ENCODE peak calls at places on chromosomes 11 and 22, in seven cellular contexts. One of them, this sample, is unnamed.

GRCh38 chr11:105903113-105903512 is 118.9 kb downstream of the MSANTD4 start:
- DNase-seq in cardiac fibroblast: no peak
- DNase-seq in nucleus accumbens: no peak
- DNase-seq in KBM-7: no peak
- DNase-seq in fibroblast of lung: peak
- DNase-seq in HuH-7.5: no peak
- DNase-seq in GM19239: no peak
- DNase-seq in this sample: no peak

GRCh38 chr11:133821776-133822175 is 23.5 kb downstream of the SPATA19 start:
- DNase-seq in fibroblast of lung: peak
- DNase-seq in KBM-7: peak
- DNase-seq in HuH-7.5: no peak
- DNase-seq in nucleus accumbens: no peak
- DNase-seq in cardiac fibroblast: peak
- DNase-seq in GM19239: peak
- DNase-seq in this sample: no peak

GRCh38 chr22:26835929-26836528 is 178.6 kb downstream of the MIAT start:
- DNase-seq in HuH-7.5: peak
- DNase-seq in cardiac fibroblast: peak
- DNase-seq in KBM-7: peak
- DNase-seq in nucleus accumbens: no peak
- DNase-seq in fibroblast of lung: peak
- DNase-seq in GM19239: peak
- DNase-seq in this sample: peak

GRCh38 chr22:46220921-46221320 is 29.2 kb downstream of the CDPF1 start:
- DNase-seq in fibroblast of lung: no peak
- DNase-seq in HuH-7.5: no peak
- DNase-seq in nucleus accumbens: no peak
- DNase-seq in KBM-7: no peak
- DNase-seq in cardiac fibroblast: peak
- DNase-seq in GM19239: no peak
- DNase-seq in this sample: no peak

GRCh38 chr11:76823481-76824028 is 37.2 kb upstream of the ACER3 start:
- DNase-seq in KBM-7: peak
- DNase-seq in GM19239: no peak
- DNase-seq in fibroblast of lung: no peak
- DNase-seq in HuH-7.5: no peak
- DNase-seq in nucleus accumbens: no peak
- DNase-seq in cardiac fibroblast: peak
- DNase-seq in this sample: peak

GRCh38 chr11:46183819-46184218 is 62.6 kb upstream of the PHF21A start:
- DNase-seq in cardiac fibroblast: peak
- DNase-seq in fibroblast of lung: peak
- DNase-seq in KBM-7: no peak
- DNase-seq in GM19239: no peak
- DNase-seq in nucleus accumbens: no peak
- DNase-seq in HuH-7.5: no peak
- DNase-seq in this sample: peak

GRCh38 chr11:57566564-57567209 is 785 bp downstream of the UBE2L6 start:
- DNase-seq in KBM-7: no peak
- DNase-seq in HuH-7.5: no peak
- DNase-seq in cardiac fibroblast: peak
- DNase-seq in GM19239: no peak
- DNase-seq in fibroblast of lung: peak
- DNase-seq in nucleus accumbens: no peak
- DNase-seq in this sample: no peak

GRCh38 chr11:129846508-129847335 is 31.1 kb downstream of the TMEM45B start:
- DNase-seq in nucleus accumbens: no peak
- DNase-seq in GM19239: no peak
- DNase-seq in cardiac fibroblast: peak
- DNase-seq in fibroblast of lung: peak
- DNase-seq in HuH-7.5: no peak
- DNase-seq in KBM-7: peak
- DNase-seq in this sample: peak

GRCh38 chr22:24435861-24436351 is 8.5 kb downstream of the ADORA2A start:
- DNase-seq in nucleus accumbens: no peak
- DNase-seq in HuH-7.5: no peak
- DNase-seq in GM19239: no peak
- DNase-seq in KBM-7: no peak
- DNase-seq in cardiac fibroblast: peak
- DNase-seq in fibroblast of lung: no peak
- DNase-seq in this sample: no peak

GRCh38 chr11:27392715-27393114 is 29.7 kb upstream of the CCDC34 start:
- DNase-seq in KBM-7: no peak
- DNase-seq in HuH-7.5: no peak
- DNase-seq in GM19239: no peak
- DNase-seq in nucleus accumbens: no peak
- DNase-seq in fibroblast of lung: peak
- DNase-seq in cardiac fibroblast: peak
- DNase-seq in this sample: peak

GRCh38 chr22:10780281-10780680 is 4747.7 kb upstream of the OR11H1 start:
- DNase-seq in HuH-7.5: no peak
- DNase-seq in cardiac fibroblast: no peak
- DNase-seq in GM19239: no peak
- DNase-seq in fibroblast of lung: no peak
- DNase-seq in KBM-7: no peak
- DNase-seq in nucleus accumbens: no peak
- DNase-seq in this sample: no peak

GRCh38 chr11:94030059-94030458 is 8.9 kb downstream of the HEPHL1 start:
- DNase-seq in fibroblast of lung: no peak
- DNase-seq in GM19239: no peak
- DNase-seq in KBM-7: no peak
- DNase-seq in cardiac fibroblast: no peak
- DNase-seq in nucleus accumbens: no peak
- DNase-seq in HuH-7.5: no peak
- DNase-seq in this sample: no peak

GRCh38 chr11:60801194-60801593 is 16.1 kb downstream of the MS4A10 start:
- DNase-seq in HuH-7.5: no peak
- DNase-seq in fibroblast of lung: no peak
- DNase-seq in GM19239: no peak
- DNase-seq in KBM-7: no peak
- DNase-seq in cardiac fibroblast: no peak
- DNase-seq in nucleus accumbens: no peak
- DNase-seq in this sample: no peak

GRCh38 chr22:27207907-27208306 is 550.5 kb downstream of the MIAT start:
- DNase-seq in fibroblast of lung: no peak
- DNase-seq in KBM-7: no peak
- DNase-seq in cardiac fibroblast: peak
- DNase-seq in HuH-7.5: no peak
- DNase-seq in GM19239: no peak
- DNase-seq in nucleus accumbens: no peak
- DNase-seq in this sample: peak

GRCh38 chr11:96264364-96264763 is 78.6 kb downstream of the MAML2 start:
- DNase-seq in nucleus accumbens: no peak
- DNase-seq in KBM-7: no peak
- DNase-seq in fibroblast of lung: no peak
- DNase-seq in HuH-7.5: no peak
- DNase-seq in GM19239: no peak
- DNase-seq in cardiac fibroblast: no peak
- DNase-seq in this sample: peak

GRCh38 chr11:35879361-35879760 is 64.5 kb upstream of the LDLRAD3 start:
- DNase-seq in KBM-7: no peak
- DNase-seq in cardiac fibroblast: no peak
- DNase-seq in GM19239: no peak
- DNase-seq in HuH-7.5: no peak
- DNase-seq in fibroblast of lung: no peak
- DNase-seq in nucleus accumbens: no peak
- DNase-seq in this sample: no peak

GRCh38 chr11:72230764-72231365 is 6.3 kb downstream of the INPPL1 start:
- DNase-seq in KBM-7: no peak
- DNase-seq in nucleus accumbens: no peak
- DNase-seq in GM19239: no peak
- DNase-seq in HuH-7.5: no peak
- DNase-seq in fibroblast of lung: no peak
- DNase-seq in cardiac fibroblast: no peak
- DNase-seq in this sample: no peak

GRCh38 chr11:78690588-78690987 is 115.9 kb upstream of the NARS2 start:
- DNase-seq in KBM-7: no peak
- DNase-seq in nucleus accumbens: no peak
- DNase-seq in GM19239: no peak
- DNase-seq in cardiac fibroblast: peak
- DNase-seq in HuH-7.5: no peak
- DNase-seq in fibroblast of lung: peak
- DNase-seq in this sample: no peak

GRCh38 chr11:10450451-10451398 is 4.3 kb upstream of the AMPD3 start:
- DNase-seq in cardiac fibroblast: no peak
- DNase-seq in KBM-7: peak
- DNase-seq in HuH-7.5: peak
- DNase-seq in nucleus accumbens: peak
- DNase-seq in fibroblast of lung: peak
- DNase-seq in GM19239: peak
- DNase-seq in this sample: peak

GRCh38 chr11:56331861-56332491 is 13.9 kb upstream of the OR8K1 start:
- DNase-seq in cardiac fibroblast: no peak
- DNase-seq in KBM-7: no peak
- DNase-seq in HuH-7.5: no peak
- DNase-seq in GM19239: no peak
- DNase-seq in nucleus accumbens: no peak
- DNase-seq in fibroblast of lung: no peak
- DNase-seq in this sample: no peak

GRCh38 chr22:40397436-40397835 is 27.0 kb downstream of the SGSM3 start:
- DNase-seq in GM19239: no peak
- DNase-seq in KBM-7: no peak
- DNase-seq in cardiac fibroblast: peak
- DNase-seq in nucleus accumbens: no peak
- DNase-seq in HuH-7.5: no peak
- DNase-seq in fibroblast of lung: no peak
- DNase-seq in this sample: peak

GRCh38 chr11:60756307-60757032 is at the start of gene MS4A15:
- DNase-seq in fibroblast of lung: no peak
- DNase-seq in GM19239: no peak
- DNase-seq in cardiac fibroblast: peak
- DNase-seq in nucleus accumbens: no peak
- DNase-seq in HuH-7.5: peak
- DNase-seq in KBM-7: peak
- DNase-seq in this sample: no peak

GRCh38 chr11:113896156-113896879 is 8.3 kb upstream of the HTR3B start:
- DNase-seq in fibroblast of lung: peak
- DNase-seq in cardiac fibroblast: peak
- DNase-seq in nucleus accumbens: no peak
- DNase-seq in HuH-7.5: no peak
- DNase-seq in GM19239: no peak
- DNase-seq in KBM-7: peak
- DNase-seq in this sample: peak

GRCh38 chr11:128210148-128210940 is 377.0 kb downstream of the ETS1 start:
- DNase-seq in fibroblast of lung: peak
- DNase-seq in GM19239: no peak
- DNase-seq in KBM-7: no peak
- DNase-seq in cardiac fibroblast: peak
- DNase-seq in nucleus accumbens: no peak
- DNase-seq in HuH-7.5: no peak
- DNase-seq in this sample: peak

GRCh38 chr22:37472418-37473006 is 13.7 kb downstream of the MFNG start:
- DNase-seq in HuH-7.5: peak
- DNase-seq in fibroblast of lung: peak
- DNase-seq in cardiac fibroblast: peak
- DNase-seq in GM19239: peak
- DNase-seq in nucleus accumbens: no peak
- DNase-seq in KBM-7: peak
- DNase-seq in this sample: peak

GRCh38 chr11:37544491-37544890 is 946.5 kb upstream of the RAG2 start:
- DNase-seq in fibroblast of lung: no peak
- DNase-seq in HuH-7.5: no peak
- DNase-seq in GM19239: no peak
- DNase-seq in cardiac fibroblast: no peak
- DNase-seq in nucleus accumbens: no peak
- DNase-seq in KBM-7: no peak
- DNase-seq in this sample: no peak

GRCh38 chr11:1499261-1499890 is 12.8 kb upstream of the MOB2 start:
- DNase-seq in KBM-7: no peak
- DNase-seq in nucleus accumbens: no peak
- DNase-seq in fibroblast of lung: no peak
- DNase-seq in GM19239: no peak
- DNase-seq in HuH-7.5: no peak
- DNase-seq in cardiac fibroblast: no peak
- DNase-seq in this sample: no peak

GRCh38 chr22:30906946-30907345 is 61.6 kb downstream of the MORC2 start:
- DNase-seq in KBM-7: no peak
- DNase-seq in fibroblast of lung: no peak
- DNase-seq in cardiac fibroblast: no peak
- DNase-seq in HuH-7.5: no peak
- DNase-seq in nucleus accumbens: no peak
- DNase-seq in GM19239: no peak
- DNase-seq in this sample: no peak

GRCh38 chr11:17846852-17847453 is 112.4 kb downstream of the KCNC1 start:
- DNase-seq in cardiac fibroblast: peak
- DNase-seq in nucleus accumbens: no peak
- DNase-seq in KBM-7: no peak
- DNase-seq in GM19239: no peak
- DNase-seq in HuH-7.5: no peak
- DNase-seq in fibroblast of lung: peak
- DNase-seq in this sample: no peak

GRCh38 chr11:123434262-123434661 is 4.2 kb downstream of the GRAMD1B start:
- DNase-seq in fibroblast of lung: no peak
- DNase-seq in HuH-7.5: no peak
- DNase-seq in cardiac fibroblast: peak
- DNase-seq in KBM-7: peak
- DNase-seq in GM19239: no peak
- DNase-seq in nucleus accumbens: no peak
- DNase-seq in this sample: no peak

GRCh38 chr11:71406681-71407080 is 41.5 kb downstream of the DHCR7 start:
- DNase-seq in nucleus accumbens: no peak
- DNase-seq in HuH-7.5: no peak
- DNase-seq in GM19239: no peak
- DNase-seq in fibroblast of lung: no peak
- DNase-seq in KBM-7: peak
- DNase-seq in cardiac fibroblast: no peak
- DNase-seq in this sample: no peak

GRCh38 chr11:12961615-12962014 is 47.5 kb upstream of the RASSF10 start:
- DNase-seq in fibroblast of lung: peak
- DNase-seq in HuH-7.5: no peak
- DNase-seq in nucleus accumbens: no peak
- DNase-seq in cardiac fibroblast: peak
- DNase-seq in GM19239: no peak
- DNase-seq in KBM-7: no peak
- DNase-seq in this sample: no peak

GRCh38 chr22:22802346-22802970 is 85.2 kb upstream of the IGLL5 start:
- DNase-seq in nucleus accumbens: no peak
- DNase-seq in KBM-7: peak
- DNase-seq in cardiac fibroblast: peak
- DNase-seq in fibroblast of lung: no peak
- DNase-seq in HuH-7.5: no peak
- DNase-seq in GM19239: peak
- DNase-seq in this sample: no peak

GRCh38 chr22:24049211-24049610 is 38.1 kb downstream of the CABIN1 start:
- DNase-seq in GM19239: no peak
- DNase-seq in HuH-7.5: no peak
- DNase-seq in cardiac fibroblast: no peak
- DNase-seq in nucleus accumbens: no peak
- DNase-seq in fibroblast of lung: no peak
- DNase-seq in KBM-7: no peak
- DNase-seq in this sample: no peak

GRCh38 chr11:108115495-108116140 is 5.7 kb upstream of the ACAT1 start:
- DNase-seq in GM19239: no peak
- DNase-seq in KBM-7: no peak
- DNase-seq in HuH-7.5: no peak
- DNase-seq in cardiac fibroblast: peak
- DNase-seq in fibroblast of lung: peak
- DNase-seq in nucleus accumbens: peak
- DNase-seq in this sample: peak

GRCh38 chr11:125289419-125290088 is 125.0 kb downstream of the PKNOX2 start:
- DNase-seq in HuH-7.5: no peak
- DNase-seq in GM19239: no peak
- DNase-seq in KBM-7: no peak
- DNase-seq in fibroblast of lung: no peak
- DNase-seq in cardiac fibroblast: no peak
- DNase-seq in nucleus accumbens: no peak
- DNase-seq in this sample: no peak

This sample was measured in mesenchymal stem cell.